ENCODE peak calls at places on chromosomes 1 and 21, in four cellular contexts. I, R, A and D are unnamed samples.
A peak's percentile ranks its signal among the peaks of the same experiment; 100 is the strongest.

GRCh38 chr1:22398656-22399420 is 52.8 kb upstream of the ZBTB40 start:
- DNase-seq in R (no peak), I (no peak), A (no peak), D (no peak)

GRCh38 chr1:79460773-79461436 is 454.4 kb upstream of the ADGRL4 start:
- DNase-seq in R (no peak), A (no peak), I (no peak), D (no peak)

GRCh38 chr1:242813490-242814091 is 289.1 kb upstream of the PLD5 start:
- DNase-seq in R (no peak), A (no peak), I (no peak), D (no peak)

GRCh38 chr1:104855550-104855949 is 1105.9 kb downstream of the AMY1C start:
- DNase-seq in A (peak; percentile 39), I (no peak), R (peak; percentile 15), D (no peak)

GRCh38 chr21:29805110-29805509 is 134.7 kb downstream of the GRIK1 start:
- DNase-seq in I (no peak), A (no peak), R (no peak), D (no peak)

GRCh38 chr1:192559115-192560006 is 16.2 kb upstream of the RGS1 start:
- DNase-seq in R (no peak), I (peak; percentile 52), A (no peak), D (no peak)

GRCh38 chr1:84379128-84379527 is 19.2 kb upstream of the DNASE2B start:
- DNase-seq in A (no peak), I (no peak), R (no peak), D (no peak)

GRCh38 chr1:26471498-26472329 is 526 bp upstream of the HMGN2 start:
- DNase-seq in A (peak; percentile 83), I (peak; percentile 83), R (peak; percentile 92), D (peak; percentile 74)

GRCh38 chr1:6794164-6794563 is 8.9 kb downstream of the CAMTA1 start:
- DNase-seq in R (no peak), I (no peak), A (no peak), D (no peak)

GRCh38 chr1:15799004-15799867 is 8.2 kb downstream of the UQCRHL start:
- DNase-seq in A (peak; percentile 70), R (no peak), I (peak; percentile 99), D (peak; percentile 88)

GRCh38 chr1:162626733-162627132 is 5.5 kb upstream of the DDR2 start:
- DNase-seq in A (no peak), I (no peak), R (no peak), D (no peak)
- H3K4me1 ChIP-seq in A (no peaks in the 10 kb centered on the region), I (peaks cover 45% of the 10 kb centered on the region), R (no peaks in the 10 kb centered on the region), D (peaks cover 3% of the 10 kb centered on the region)

DNA sequence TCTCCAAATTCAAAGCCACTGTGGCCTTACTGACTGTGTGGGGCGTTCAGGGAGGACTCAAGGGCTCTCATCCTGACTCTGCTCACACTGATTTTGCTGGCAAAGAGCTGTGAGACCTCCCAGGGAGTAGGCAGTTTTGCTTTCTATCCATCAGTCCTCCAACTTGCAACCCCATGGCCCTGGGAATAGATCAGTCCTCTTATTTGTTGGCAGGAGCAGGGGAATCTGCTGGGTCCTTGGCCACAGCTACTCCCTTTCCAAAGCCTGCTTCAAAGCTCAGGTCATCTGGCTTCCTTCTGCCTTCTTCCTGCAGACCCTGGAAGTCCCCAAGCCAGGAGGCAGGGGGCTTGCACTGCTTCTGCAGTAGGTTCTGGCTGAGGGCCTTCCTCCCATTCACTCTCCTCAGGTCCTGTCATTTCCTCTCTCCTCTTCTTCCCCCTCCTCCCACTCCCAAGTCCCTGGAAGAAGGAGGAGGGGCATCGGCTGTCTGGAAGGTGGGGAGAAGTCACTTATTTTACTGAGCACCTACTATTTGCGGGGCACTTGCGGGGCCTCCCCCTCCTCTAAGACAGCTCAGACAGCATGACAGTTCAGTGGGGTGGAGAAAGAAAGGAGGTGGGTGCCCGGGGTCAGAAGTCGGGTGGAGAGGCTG is 835 bp upstream of the NAV1 start:
- DNase-seq in A (no peak), R (no peak), I (peak; percentile 53), D (no peak)
- H3K4me1 ChIP-seq in A (peaks cover 26% of the 10 kb centered on the region), R (peaks cover 5% of the 10 kb centered on the region), I (peaks cover 68% of the 10 kb centered on the region), D (peaks cover 14% of the 10 kb centered on the region)

DNA sequence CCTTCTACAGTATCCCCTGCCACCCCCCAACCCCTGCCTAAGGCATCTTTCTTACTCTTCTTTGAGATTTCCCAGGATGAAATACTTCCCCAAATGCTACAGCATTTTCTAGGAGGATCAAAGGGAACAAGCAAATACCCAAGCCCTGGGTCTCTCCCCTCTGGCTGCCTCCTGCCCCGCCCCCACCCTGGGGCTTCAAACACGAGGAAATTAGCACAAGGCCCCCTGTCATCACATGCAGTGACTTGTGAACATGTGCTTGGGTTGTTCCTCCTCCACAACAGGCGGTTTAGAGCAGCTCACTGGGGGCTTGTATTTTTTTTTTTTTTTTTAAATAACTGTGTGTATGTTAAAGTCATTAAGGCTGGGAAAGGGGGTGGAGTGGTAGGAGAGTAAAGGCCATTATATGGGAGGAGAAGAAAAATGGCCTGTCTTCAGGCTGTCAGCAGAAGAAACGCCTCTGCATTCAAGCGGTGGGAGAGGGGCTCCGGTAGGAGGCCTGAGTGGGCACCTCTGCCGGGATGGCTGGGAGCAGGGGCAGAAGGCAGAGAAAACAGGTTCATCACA is 64.3 kb downstream of the PLXNA2 start:
- DNase-seq in A (no peak), I (no peak), R (no peak), D (no peak)
- H3K4me1 ChIP-seq in A (peaks cover 18% of the 10 kb centered on the region), I (peaks cover 31% of the 10 kb centered on the region), R (peaks cover 26% of the 10 kb centered on the region), D (peaks cover 26% of the 10 kb centered on the region)

GRCh38 chr1:51237714-51238403 is 1.8 kb downstream of the RNF11 start:
- DNase-seq in I (peak; percentile 31), A (no peak), R (no peak), D (no peak)
- H3K4me1 ChIP-seq in I (peaks cover 25% of the 10 kb centered on the region), A (peaks cover 46% of the 10 kb centered on the region), R (no peaks in the 10 kb centered on the region), D (peaks cover 7% of the 10 kb centered on the region)

GRCh38 chr1:167431909-167432650 is 86.2 kb downstream of the CD247 start:
- DNase-seq in A (no peak), R (no peak), I (no peak), D (no peak)
- H3K4me1 ChIP-seq in A (peaks cover 11% of the 10 kb centered on the region), R (no peaks in the 10 kb centered on the region), I (no peaks in the 10 kb centered on the region), D (no peaks in the 10 kb centered on the region)

DNA sequence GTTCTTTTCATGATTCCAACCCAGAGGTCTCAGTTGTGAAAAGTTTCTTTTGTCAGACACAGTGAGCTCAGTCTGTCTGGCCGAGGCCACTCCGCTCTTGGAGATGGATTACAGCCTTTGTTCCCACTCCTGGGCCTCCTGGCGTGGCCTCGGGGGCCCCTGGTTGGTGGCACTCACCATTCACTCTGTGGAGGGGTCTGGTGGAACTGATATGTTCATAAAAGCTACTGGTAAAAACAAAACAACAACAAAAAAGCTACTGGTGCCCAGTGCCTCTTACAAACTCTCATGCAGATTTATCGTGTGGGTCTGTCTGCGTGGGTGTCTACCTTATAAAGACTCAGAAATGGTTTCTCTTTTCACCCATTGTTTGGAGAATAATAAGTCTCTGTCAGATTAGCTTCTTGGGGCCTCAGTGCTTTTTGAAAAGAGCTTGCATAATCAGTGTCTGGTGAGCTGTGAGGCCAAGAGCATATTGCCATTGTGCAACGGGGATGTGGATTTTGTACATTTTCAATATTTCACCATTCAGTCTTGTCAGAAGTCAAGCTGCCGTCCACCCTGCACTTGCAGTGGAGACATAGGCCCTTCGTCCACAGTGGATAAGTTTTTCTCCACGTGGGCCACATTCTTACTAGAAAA is 86.7 kb downstream of the GALNT2 start:
- DNase-seq in R (no peak), I (no peak), A (no peak), D (no peak)
- H3K4me1 ChIP-seq in R (peaks cover 21% of the 10 kb centered on the region), I (peaks cover 12% of the 10 kb centered on the region), A (peaks cover 72% of the 10 kb centered on the region), D (peaks cover 22% of the 10 kb centered on the region)